ENCODE peak calls at places on chromosomes 12 and 14, in four cellular contexts. K is HepG2, X is GM12878, O is K562. N is an unnamed sample.

GRCh38 chr12:6026998-6027397 is 81.9 kb upstream of the ANO2 start:
- DNase-seq in K (no peak), X (no peak), O (no peak), N (no peak)

GRCh38 chr12:70919597-70920035 is 922 bp downstream of the PTPRR start:
- DNase-seq in K (no peak), X (no peak), O (peak), N (peak)

GRCh38 chr12:42689699-42690098 is 100.2 kb upstream of the PRICKLE1 start:
- DNase-seq in K (no peak), X (no peak), O (no peak), N (no peak)

GRCh38 chr12:91922139-91922538 is 223.5 kb downstream of the BTG1 start:
- DNase-seq in K (no peak), X (no peak), O (no peak), N (no peak)

GRCh38 chr12:20320552-20320951 is 47.8 kb upstream of the PDE3A start:
- DNase-seq in K (no peak), X (no peak), O (no peak), N (no peak)

GRCh38 chr14:49692191-49692757 is 646 bp upstream of the KLHDC1 start:
- DNase-seq in K (no peak), X (no peak), O (peak), N (no peak)

GRCh38 chr12:132346496-132347470 is 17.4 kb upstream of the GALNT9 start:
- DNase-seq in K (no peak), X (no peak), O (no peak), N (no peak)

GRCh38 chr12:53659011-53659551 is 16.8 kb downstream of the ATP5MC2 start:
- DNase-seq in K (peak), X (no peak), O (no peak), N (no peak)

GRCh38 chr12:64627781-64628180 is 17.5 kb downstream of the RASSF3 start:
- DNase-seq in K (no peak), X (no peak), O (no peak), N (no peak)

GRCh38 chr12:127284870-127285431 is 982.0 kb upstream of the TMEM132C start:
- DNase-seq in K (no peak), X (no peak), O (no peak), N (no peak)

GRCh38 chr12:115191342-115191741 is 507.4 kb upstream of the TBX3 start:
- DNase-seq in K (no peak), X (no peak), O (no peak), N (no peak)

GRCh38 chr14:65282909-65283253 is 129.6 kb upstream of the FUT8 start:
- DNase-seq in K (no peak), X (no peak), O (no peak), N (no peak)

GRCh38 chr14:59771577-59771976 is 99.0 kb downstream of the RTN1 start:
- DNase-seq in K (no peak), X (no peak), O (no peak), N (no peak)

GRCh38 chr14:95545769-95546168 is 10.9 kb downstream of the GLRX5 start:
- DNase-seq in K (no peak), X (no peak), O (peak), N (no peak)

GRCh38 chr12:1161197-1161596 is 170.2 kb downstream of the ERC1 start:
- DNase-seq in K (no peak), X (no peak), O (no peak), N (no peak)

GRCh38 chr12:47281667-47282171 is 202.0 kb upstream of the AMIGO2 start:
- DNase-seq in K (no peak), X (no peak), O (peak), N (no peak)

GRCh38 chr14:25178255-25178654 is 128.3 kb upstream of the STXBP6 start:
- DNase-seq in K (no peak), X (no peak), O (no peak), N (no peak)

DNA sequence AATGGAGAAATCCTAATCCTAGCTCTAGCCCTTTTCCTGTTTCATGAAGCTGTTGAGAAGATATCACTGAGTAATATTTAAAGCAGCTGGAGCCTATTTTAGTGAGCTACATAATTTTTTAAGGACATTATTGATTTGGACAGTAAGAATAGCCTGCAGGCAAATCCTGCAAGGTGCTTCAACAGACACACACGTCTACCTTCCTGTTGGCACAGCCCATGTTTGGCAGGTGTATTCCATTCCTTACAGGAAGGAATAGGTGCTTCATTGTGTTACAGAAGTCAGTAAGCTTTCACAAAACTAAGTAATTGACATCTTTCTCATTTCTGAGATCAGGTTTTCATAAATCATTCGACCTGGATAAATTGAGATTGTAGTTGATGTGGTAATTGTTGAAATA is 50.6 kb downstream of the FOXA1 start:
- DNase-seq in K (no peak), X (no peak), O (no peak), N (no peak)
- TF ChIP-seq NR2C2 in K (no peak), X (no peak), O (no peak), N (no peak)

GRCh38 chr14:104826858-104827172 is 25.9 kb downstream of the ZBTB42 start:
- DNase-seq in K (no peak), X (no peak), O (no peak), N (no peak)
- TF ChIP-seq SP1 in K (no peak), X (no peak), O (no peak), N (no peak)

GRCh38 chr14:93048843-93049242 is 66.9 kb downstream of the ITPK1 start:
- DNase-seq in K (no peak), X (no peak), O (no peak), N (no peak)

GRCh38 chr14:93050761-93051160 is 65.0 kb downstream of the ITPK1 start:
- DNase-seq in K (no peak), X (no peak), O (no peak), N (no peak)

GRCh38 chr14:93047661-93048060 is 68.1 kb downstream of the ITPK1 start:
- DNase-seq in K (no peak), X (no peak), O (no peak), N (no peak)

GRCh38 chr14:93049867-93050331 is 65.8 kb downstream of the ITPK1 start:
- DNase-seq in K (no peak), X (no peak), O (no peak), N (no peak)

DNA sequence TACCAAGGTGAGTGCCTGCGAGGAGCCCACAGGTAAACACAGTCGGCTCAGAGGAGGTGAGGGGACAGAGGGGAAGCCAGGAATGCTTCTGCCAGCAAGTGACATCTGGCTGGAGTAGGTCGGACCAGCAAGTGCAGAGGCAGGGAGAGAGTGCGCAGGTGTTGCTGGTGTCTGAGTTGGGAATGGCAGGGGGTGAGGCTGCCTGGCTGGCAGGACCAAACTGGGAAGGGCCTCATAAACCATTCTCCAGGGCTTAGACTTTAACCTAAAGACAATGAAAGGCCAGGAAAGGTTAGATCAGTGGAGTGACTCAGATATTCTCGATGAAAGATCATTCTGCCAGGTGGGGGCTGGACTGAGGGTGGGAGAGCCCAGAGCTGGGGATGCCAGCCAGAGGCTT is 66.4 kb downstream of the ITPK1 start:
- DNase-seq in K (no peak), X (no peak), O (no peak), N (no peak)
- TF ChIP-seq USF2 in K (no peak), X (no peak), O (no peak), N (no peak)

GRCh38 chr12:124423683-124424515 is 129.0 kb downstream of the RFLNA start:
- DNase-seq in K (no peak), X (no peak), O (no peak), N (no peak)

GRCh38 chr12:124422570-124423523 is 128.0 kb downstream of the RFLNA start:
- DNase-seq in K (peak), X (no peak), O (peak), N (no peak)

GRCh38 chr12:124420041-124420765 is 125.3 kb downstream of the RFLNA start:
- DNase-seq in K (no peak), X (no peak), O (no peak), N (no peak)

GRCh38 chr12:124420972-124421674 is 126.2 kb downstream of the RFLNA start:
- DNase-seq in K (no peak), X (no peak), O (no peak), N (no peak)

GRCh38 chr12:124422142-124422569 is 127.3 kb downstream of the RFLNA start:
- DNase-seq in K (no peak), X (no peak), O (peak), N (no peak)
- TF ChIP-seq NR2C2 in K (no peak), X (no peak), O (no peak), N (no peak)

GRCh38 chr12:63302941-63303536 is 152.0 kb upstream of the AVPR1A start:
- DNase-seq in K (no peak), X (no peak), O (no peak), N (no peak)
- TF ChIP-seq SP1 in K (no peak), X (no peak), O (no peak), N (no peak)

GRCh38 chr12:3236345-3237153 is 159.4 kb downstream of the TSPAN9 start:
- DNase-seq in K (peak), X (no peak), O (peak), N (peak)
- TF ChIP-seq USF2 in K (no peak), X (no peak), O (no peak), N (no peak)

GRCh38 chr14:57712101-57712500 is 153.8 kb downstream of the SLC35F4 start:
- DNase-seq in K (no peak), X (no peak), O (no peak), N (no peak)
- TF ChIP-seq NR2C2 in K (no peak), X (no peak), O (no peak), N (no peak)

GRCh38 chr14:102043251-102044025 is 43.4 kb downstream of the HSP90AA1 start:
- DNase-seq in K (no peak), X (no peak), O (no peak), N (no peak)
- TF ChIP-seq SP1 in K (no peak), X (no peak), O (no peak), N (no peak)

N was measured in WTC11.